ENCODE peak calls at places on chromosomes 4 and X, in five cellular contexts. R is naive thymus-derived CD4-positive, alpha-beta T cell; B is AG04449; M is cardiac fibroblast; U is dorsolateral prefrontal cortex. I is an unnamed sample.

GRCh38 chr4:169202143-169202699 is 68.5 kb downstream of the SH3RF1 start:
- DNase-seq in R (no peak), B (no peak), M (no peak), U (no peak), I (no peak)

GRCh38 chr4:150664935-150665334 is 83.0 kb downstream of the MAB21L2 start:
- DNase-seq in R (no peak), B (no peak), M (peak), U (no peak), I (peak)

GRCh38 chrX:19683817-19684216 is 168.5 kb upstream of the MAP3K15 start:
- DNase-seq in R (peak), B (no peak), M (no peak), U (no peak), I (no peak)

GRCh38 chr4:6329478-6330383 is 60.1 kb downstream of the WFS1 start:
- DNase-seq in R (no peak), B (no peak), M (no peak), U (no peak), I (no peak)

GRCh38 chr4:7201351-7202305 is 9.3 kb downstream of the SORCS2 start:
- DNase-seq in R (no peak), B (no peak), M (no peak), U (peak), I (no peak)

GRCh38 chr4:182042945-182043344 is 200.3 kb upstream of the TENM3 start:
- DNase-seq in R (no peak), B (no peak), M (no peak), U (no peak), I (no peak)

GRCh38 chrX:76555816-76556215 is 128.3 kb downstream of the MAGEE1 start:
- DNase-seq in R (no peak), B (no peak), M (peak), U (no peak), I (no peak)

GRCh38 chrX:107700317-107700774 is 72.0 kb downstream of the PRPS1 start:
- DNase-seq in R (no peak), B (no peak), M (peak), U (no peak), I (peak)

GRCh38 chr4:114223580-114223979 is 244.1 kb upstream of the ARSJ start:
- DNase-seq in R (no peak), B (no peak), M (no peak), U (no peak), I (no peak)

GRCh38 chr4:20256381-20256881 is 4.7 kb downstream of the SLIT2 start:
- DNase-seq in R (no peak), B (no peak), M (no peak), U (no peak), I (no peak)

GRCh38 chr4:113292371-113293042 is 243.1 kb downstream of the ANK2 start:
- DNase-seq in R (no peak), B (no peak), M (peak), U (peak), I (peak)

GRCh38 chrX:126701380-126701779 is 118.1 kb upstream of the PRR32 start:
- DNase-seq in R (no peak), B (no peak), M (no peak), U (no peak), I (no peak)

GRCh38 chr4:3266076-3266475 is 17.1 kb downstream of the MSANTD1 start:
- DNase-seq in R (no peak), B (no peak), M (no peak), U (no peak), I (no peak)

GRCh38 chr4:168848977-168849687 is 160.9 kb downstream of the CBR4 start:
- DNase-seq in R (no peak), B (no peak), M (peak), U (no peak), I (no peak)

GRCh38 chr4:122963222-122963621 is 40.8 kb upstream of the NUDT6 start:
- DNase-seq in R (no peak), B (no peak), M (peak), U (no peak), I (peak)

GRCh38 chrX:64151911-64152310 is 53.6 kb downstream of the AMER1 start:
- DNase-seq in R (no peak), B (no peak), M (no peak), U (no peak), I (no peak)

GRCh38 chrX:148069759-148070503 is 88.8 kb downstream of the FMR1NB start:
- DNase-seq in R (no peak), B (no peak), M (no peak), U (no peak), I (no peak)

GRCh38 chr4:1082215-1083182 is 30.9 kb downstream of the RNF212 start:
- DNase-seq in R (no peak), B (no peak), M (peak), U (no peak), I (peak)

GRCh38 chr4:7043521-7044414 is 596 bp downstream of the TADA2B start:
- DNase-seq in R (peak), B (no peak), M (peak), U (no peak), I (no peak)

GRCh38 chr4:105605493-105605892 is 53.1 kb downstream of the ARHGEF38 start:
- DNase-seq in R (no peak), B (no peak), M (peak), U (no peak), I (peak)

GRCh38 chr4:121154103-121154515 is 10.0 kb downstream of the TNIP3 start:
- DNase-seq in R (peak), B (no peak), M (no peak), U (no peak), I (no peak)

GRCh38 chrX:39859991-39860861 is 237.5 kb downstream of the BCOR start:
- DNase-seq in R (peak), B (no peak), M (peak), U (no peak), I (no peak)

GRCh38 chr4:151652841-151653547 is 107.8 kb downstream of the GATB start:
- DNase-seq in R (no peak), B (no peak), M (peak), U (no peak), I (peak)

GRCh38 chr4:70859066-70859465 is 19.4 kb upstream of the GRSF1 start:
- DNase-seq in R (no peak), B (no peak), M (no peak), U (no peak), I (no peak)

GRCh38 chrX:21374163-21374993 is at the start of gene CNKSR2:
- DNase-seq in R (peak), B (no peak), M (peak), U (no peak), I (no peak)

GRCh38 chrX:25015486-25016360 is at the start of gene ARX:
- DNase-seq in R (no peak), B (no peak), M (peak), U (peak), I (no peak)

GRCh38 chr4:141131738-141132688 is 1.3 kb downstream of the RNF150 start:
- DNase-seq in R (no peak), B (no peak), M (no peak), U (peak), I (no peak)

GRCh38 chrX:989959-990510 is 222.4 kb downstream of the CRLF2 start:
- DNase-seq in R (peak), B (peak), M (peak), U (peak), I (peak)

GRCh38 chrX:74179071-74179470 is 124.9 kb upstream of the ZCCHC13 start:
- DNase-seq in R (no peak), B (peak), M (peak), U (no peak), I (peak)

GRCh38 chrX:74179936-74180454 is 124.0 kb upstream of the ZCCHC13 start:
- DNase-seq in R (no peak), B (no peak), M (no peak), U (no peak), I (no peak)

GRCh38 chrX:74179499-74179898 is 124.5 kb upstream of the ZCCHC13 start:
- DNase-seq in R (no peak), B (no peak), M (no peak), U (no peak), I (no peak)

GRCh38 chrX:74180716-74181115 is 123.3 kb upstream of the ZCCHC13 start:
- DNase-seq in R (no peak), B (no peak), M (no peak), U (no peak), I (no peak)

GRCh38 chrX:74178536-74178935 is 125.4 kb upstream of the ZCCHC13 start:
- DNase-seq in R (no peak), B (no peak), M (no peak), U (no peak), I (no peak)
- H3K4me3 ChIP-seq in R (no peak), B (no peak), M (no peak), U (no peak), I (no peak)

DNA sequence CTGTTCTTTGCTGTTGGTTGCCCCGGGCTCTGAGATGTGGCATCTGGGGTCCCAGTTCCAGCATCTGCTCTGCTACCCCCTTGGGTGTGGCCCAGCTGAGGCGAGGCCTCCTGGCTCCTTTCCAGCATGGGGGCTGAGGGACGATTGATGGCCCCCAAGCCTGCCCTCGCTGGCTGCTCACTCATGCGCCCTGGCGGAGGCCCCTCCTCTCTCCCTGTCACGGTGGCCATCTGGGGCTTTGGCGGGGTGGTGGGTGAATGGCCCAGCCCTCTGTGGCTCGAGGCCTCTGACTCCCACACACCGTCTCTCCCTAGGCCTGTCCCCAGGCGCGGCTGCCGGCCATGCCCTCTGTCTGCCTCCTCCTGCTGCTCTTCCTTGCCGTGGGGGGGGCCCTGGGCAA is 1.8 kb downstream of the PLXNA3 start:
- DNase-seq in R (no peak), B (no peak), M (no peak), U (no peak), I (no peak)
- H3K4me3 ChIP-seq in R (no peak), B (peak), M (peak), U (peak), I (peak)

GRCh38 chrX:136643243-136643642 is 4.7 kb upstream of the CD40LG start:
- DNase-seq in R (no peak), B (no peak), M (no peak), U (no peak), I (no peak)

GRCh38 chrX:136636121-136636520 is 11.8 kb upstream of the CD40LG start:
- DNase-seq in R (no peak), B (no peak), M (no peak), U (no peak), I (no peak)

GRCh38 chrX:136635235-136635634 is 12.7 kb upstream of the CD40LG start:
- DNase-seq in R (peak), B (no peak), M (no peak), U (no peak), I (no peak)

GRCh38 chrX:136639506-136640176 is 8.3 kb upstream of the CD40LG start:
- DNase-seq in R (no peak), B (no peak), M (peak), U (no peak), I (peak)
- H3K4me3 ChIP-seq in R (peak), B (no peak), M (no peak), U (no peak), I (no peak)

GRCh38 chr4:40196260-40196659 is 571 bp upstream of the RHOH start:
- DNase-seq in R (peak), B (no peak), M (no peak), U (no peak), I (no peak)

GRCh38 chr4:40196724-40197281 is at the start of gene RHOH:
- DNase-seq in R (peak), B (no peak), M (no peak), U (no peak), I (no peak)

GRCh38 chr4:40199179-40199670 is 2.4 kb downstream of the RHOH start:
- DNase-seq in R (peak), B (no peak), M (no peak), U (no peak), I (no peak)

GRCh38 chr4:40199999-40200880 is 3.4 kb downstream of the RHOH start:
- DNase-seq in R (peak), B (no peak), M (no peak), U (no peak), I (no peak)

DNA sequence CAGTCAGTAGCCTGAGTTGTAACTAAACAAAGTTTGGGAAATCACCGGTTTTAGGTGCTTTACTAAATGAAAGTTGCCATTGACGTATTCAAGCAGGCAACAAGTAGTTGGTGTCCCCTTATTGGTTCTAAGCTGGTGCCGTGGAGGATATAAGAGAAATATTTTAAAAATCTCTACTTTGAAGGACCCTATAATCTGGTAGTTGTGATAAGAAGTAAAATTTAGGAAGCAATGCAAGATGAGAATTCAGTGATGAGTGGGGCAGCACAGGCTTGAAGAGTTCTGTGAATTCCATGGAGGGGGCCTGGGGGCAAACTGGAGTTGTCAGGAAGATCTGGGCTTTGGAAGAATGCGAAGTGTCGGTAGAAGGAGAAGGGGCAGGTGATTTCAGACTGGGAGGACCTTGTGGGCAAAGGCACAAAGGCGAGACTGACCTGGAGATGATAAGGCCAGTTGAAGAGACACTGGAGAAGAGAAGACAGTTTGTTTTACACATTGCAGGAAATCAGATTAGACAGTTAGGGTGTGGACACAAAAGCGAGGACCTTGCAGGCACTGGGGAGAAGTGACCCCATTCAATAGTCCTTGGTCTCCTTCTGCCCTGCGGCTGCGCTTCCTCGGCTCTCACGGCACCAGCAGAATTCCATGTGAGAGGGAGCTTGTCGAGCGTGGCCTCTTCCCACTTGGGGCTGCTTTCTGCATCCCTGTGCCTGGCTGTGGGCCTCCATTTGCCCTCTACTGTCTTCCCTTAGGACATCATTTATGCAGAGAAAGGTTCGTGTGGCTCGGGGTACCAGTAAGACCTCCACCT is 1.3 kb downstream of the RHOH start:
- DNase-seq in R (peak), B (no peak), M (no peak), U (no peak), I (no peak)
- H3K4me3 ChIP-seq in R (peak), B (no peak), M (no peak), U (no peak), I (no peak)

I was measured in skeletal muscle cell.